ENCODE peak calls at places on chromosomes 6 and 20, in four cellular contexts. U, B, H and Z are unnamed samples.

GRCh38 chr20:20741067-20742045 is 28.9 kb upstream of the RALGAPA2 start:
- DNase-seq in B (no peak), H (no peak), U (peak; percentile 84), Z (no peak)

GRCh38 chr6:54308240-54308639 is at the start of gene TINAG:
- DNase-seq in U (no peak), B (no peak), H (no peak), Z (no peak)

GRCh38 chr6:104559435-104560202 is 300.1 kb downstream of the HACE1 start:
- DNase-seq in H (no peak), U (no peak), B (no peak), Z (no peak)

GRCh38 chr6:161211380-161212035 is 62.4 kb downstream of the AGPAT4 start:
- DNase-seq in B (peak; percentile 20), H (no peak), U (no peak), Z (no peak)

GRCh38 chr20:56362833-56363413 is 4.1 kb downstream of the FAM210B start:
- DNase-seq in H (no peak), B (no peak), U (no peak), Z (no peak)

GRCh38 chr20:44911264-44911921 is 1.5 kb downstream of the PABPC1L start:
- DNase-seq in U (peak; percentile 86), B (peak; percentile 88), H (peak; percentile 36), Z (no peak)

GRCh38 chr6:163340201-163340887 is 74.2 kb upstream of the QKI start:
- DNase-seq in B (no peak), H (no peak), U (no peak), Z (peak; percentile 24)

GRCh38 chr20:39897058-39897457 is 792.0 kb downstream of the MAFB start:
- DNase-seq in H (no peak), U (no peak), B (no peak), Z (no peak)

GRCh38 chr6:68326762-68327161 is 308.3 kb upstream of the ADGRB3 start:
- DNase-seq in U (no peak), H (no peak), B (no peak), Z (no peak)

GRCh38 chr20:58603656-58604184 is 47.4 kb upstream of the STX16 start:
- DNase-seq in H (no peak), B (no peak), U (no peak), Z (no peak)

GRCh38 chr20:49320460-49320859 is 42.6 kb upstream of the ZNFX1 start:
- DNase-seq in U (peak; percentile 57), H (no peak), B (peak; percentile 74), Z (no peak)

GRCh38 chr20:13105864-13106457 is 97.2 kb downstream of the SPTLC3 start:
- DNase-seq in B (peak; percentile 50), U (no peak), H (peak; percentile 14), Z (no peak)

GRCh38 chr20:36098364-36098763 is 56.2 kb upstream of the EPB41L1 start:
- DNase-seq in B (no peak), H (no peak), U (no peak), Z (no peak)

GRCh38 chr6:17439243-17439993 is 46.0 kb downstream of the CAP2 start:
- DNase-seq in H (no peak), U (no peak), B (no peak), Z (no peak)

GRCh38 chr6:166955121-166955864 is 1.1 kb downstream of the RNASET2 start:
- DNase-seq in B (peak; percentile 36), H (peak; percentile 54), U (peak; percentile 34), Z (no peak)

GRCh38 chr6:134634952-134635351 is 314.9 kb downstream of the ALDH8A1 start:
- DNase-seq in H (no peak), B (no peak), U (no peak), Z (no peak)

GRCh38 chr6:10048370-10049297 is 366.2 kb downstream of the TFAP2A start:
- DNase-seq in B (no peak), H (no peak), U (no peak), Z (no peak)

GRCh38 chr20:45518282-45518681 is 2.9 kb upstream of the SPINT3 start:
- DNase-seq in H (no peak), U (peak; percentile 83), B (no peak), Z (no peak)

DNA sequence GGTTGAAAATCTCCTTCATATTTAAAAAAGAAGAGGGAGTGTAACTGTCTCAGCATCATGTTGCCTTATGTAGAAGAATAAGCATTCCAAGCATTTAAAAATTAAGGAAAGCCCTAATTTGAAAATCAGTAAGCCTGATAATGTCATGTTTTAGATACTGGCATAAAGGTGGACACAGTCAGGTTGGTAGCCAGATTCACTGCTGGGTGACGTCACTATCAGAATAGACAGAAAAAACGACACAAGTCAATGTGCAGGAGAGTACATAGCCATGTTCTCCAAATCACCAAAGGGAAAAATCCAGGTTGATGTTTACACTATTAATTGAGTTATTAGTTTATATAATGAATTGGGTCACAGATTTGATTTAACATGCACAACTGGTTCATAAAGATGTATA is 50.8 kb upstream of the POU3F2 start:
- DNase-seq in B (no peak), U (no peak), H (no peak), Z (no peak)
- H3K27me3 ChIP-seq in B (peaks cover 4% of the 10 kb centered on the region), U (no peaks in the 10 kb centered on the region), H (no peaks in the 10 kb centered on the region), Z (peaks cover 23% of the 10 kb centered on the region)

DNA sequence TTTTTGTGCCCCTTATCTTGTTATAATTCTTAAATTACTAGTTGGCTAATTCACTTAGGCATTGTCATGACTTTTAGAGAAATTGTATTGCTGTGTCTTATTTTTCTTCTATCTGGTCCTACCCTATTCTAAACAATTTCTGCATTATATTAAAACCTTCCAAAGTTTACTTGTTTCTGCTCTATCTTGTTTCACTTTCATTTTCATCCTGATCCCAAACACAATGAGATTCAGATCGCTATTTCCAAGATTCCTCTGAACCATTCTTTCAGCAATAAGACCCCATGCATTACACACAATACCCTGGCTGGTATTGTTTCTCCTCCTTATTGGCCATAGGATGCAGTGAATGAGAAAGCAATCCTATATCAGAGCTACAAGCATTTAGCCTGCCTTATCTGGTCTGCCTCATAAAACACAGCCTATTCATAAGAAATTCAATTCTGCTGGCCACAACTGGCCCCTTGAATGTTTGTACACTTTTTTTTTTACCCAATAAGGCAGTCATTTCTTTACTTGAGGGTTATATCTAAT is 69.9 kb upstream of the POU3F2 start:
- DNase-seq in U (no peak), B (no peak), H (no peak), Z (no peak)
- H3K27me3 ChIP-seq in U (no peaks in the 10 kb centered on the region), B (no peaks in the 10 kb centered on the region), H (no peaks in the 10 kb centered on the region), Z (no peaks in the 10 kb centered on the region)

DNA sequence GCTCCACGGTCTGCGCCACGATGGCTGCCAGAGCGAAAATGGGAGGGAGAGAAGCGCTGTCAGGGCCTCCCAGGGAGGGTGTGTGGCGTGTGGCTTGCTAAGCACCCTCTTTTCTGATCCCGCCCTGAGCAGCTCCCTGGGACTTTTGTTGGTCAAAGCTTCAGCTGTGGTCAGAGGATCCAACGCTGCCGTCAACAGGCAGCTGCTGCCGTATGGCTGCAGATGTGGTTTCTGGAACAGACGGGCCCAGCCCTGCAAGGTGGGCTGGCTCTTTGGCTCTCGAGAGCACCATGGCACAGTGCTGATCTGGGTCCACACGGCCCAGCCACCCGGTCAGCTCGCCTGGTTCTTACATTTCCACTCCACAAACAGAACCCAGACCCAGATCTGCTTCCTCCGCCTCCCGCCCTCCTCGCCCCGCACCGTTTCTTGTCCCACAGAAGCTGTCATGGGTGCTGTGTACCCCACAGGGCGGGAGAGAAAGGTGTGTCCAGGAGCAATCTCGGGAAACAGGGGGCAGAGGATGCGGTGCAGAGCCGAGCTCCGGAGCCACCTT is 86.0 kb upstream of the BHLHE23 start:
- DNase-seq in H (no peak), B (no peak), U (no peak), Z (peak; percentile 51)
- H3K27me3 ChIP-seq in H (no peaks in the 10 kb centered on the region), B (peaks cover 13% of the 10 kb centered on the region), U (no peaks in the 10 kb centered on the region), Z (peaks cover 84% of the 10 kb centered on the region)

DNA sequence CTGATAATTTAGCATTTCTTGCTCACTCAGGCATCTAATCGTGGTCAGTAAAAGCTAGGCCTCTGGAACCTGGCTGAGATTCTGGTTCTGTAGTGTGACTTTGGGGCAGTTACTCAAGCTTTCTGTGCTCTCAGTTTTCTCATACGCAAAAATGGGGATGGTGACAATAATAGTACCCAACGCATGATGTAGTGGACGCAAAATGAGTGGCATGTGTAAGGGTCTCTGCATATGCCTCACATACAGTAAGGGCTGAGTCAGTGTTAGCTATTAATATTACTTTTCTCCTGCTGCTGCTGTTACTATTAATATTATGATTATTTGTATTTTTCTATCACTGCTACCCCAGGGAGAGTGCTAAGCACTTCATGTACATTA is 686 bp downstream of the GINS1 start:
- DNase-seq in H (no peak), U (no peak), B (no peak), Z (no peak)
- H3K27me3 ChIP-seq in H (no peaks in the 10 kb centered on the region), U (no peaks in the 10 kb centered on the region), B (no peaks in the 10 kb centered on the region), Z (no peaks in the 10 kb centered on the region)

DNA sequence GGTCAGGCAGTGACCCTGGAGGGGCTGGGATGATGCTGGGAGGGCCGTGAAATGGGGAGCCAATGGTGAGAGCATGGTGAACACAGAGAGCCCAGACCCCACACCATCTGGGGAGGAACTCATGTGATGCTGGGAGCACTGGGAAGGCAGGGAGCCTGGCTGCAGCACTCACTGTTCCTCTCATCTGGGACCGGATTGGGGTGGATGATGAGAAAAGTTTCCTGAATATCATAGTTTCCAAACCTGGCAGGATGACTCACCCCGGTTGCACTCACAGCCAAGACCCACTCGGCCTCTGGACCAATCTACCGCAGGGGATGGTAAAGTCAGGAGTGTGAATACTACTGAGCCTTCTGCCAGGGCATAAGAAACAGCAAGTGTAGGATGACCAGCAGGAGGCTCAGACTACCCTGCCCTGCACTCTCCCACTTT is 21.8 kb downstream of the ULBP1 start:
- DNase-seq in U (no peak), B (no peak), H (no peak), Z (no peak)
- H3K27me3 ChIP-seq in U (peaks cover 26% of the 10 kb centered on the region), B (peaks cover 98% of the 10 kb centered on the region), H (peaks cover 15% of the 10 kb centered on the region), Z (peaks cover 3% of the 10 kb centered on the region)

GRCh38 chr6:920512-920911 is 227.6 kb upstream of the EXOC2 start:
- DNase-seq in B (no peak), U (no peak), H (no peak), Z (no peak)

GRCh38 chr6:921400-921799 is 228.5 kb upstream of the EXOC2 start:
- DNase-seq in B (no peak), H (no peak), U (no peak), Z (no peak)

GRCh38 chr6:917296-917695 is 224.4 kb upstream of the EXOC2 start:
- DNase-seq in B (no peak), H (no peak), U (no peak), Z (no peak)

GRCh38 chr6:917939-918338 is 225.0 kb upstream of the EXOC2 start:
- DNase-seq in H (no peak), B (no peak), U (no peak), Z (no peak)

GRCh38 chr6:919499-919898 is 226.6 kb upstream of the EXOC2 start:
- DNase-seq in B (no peak), U (no peak), H (no peak), Z (no peak)
- H3K27me3 ChIP-seq in B (no peaks in the 10 kb centered on the region), U (no peaks in the 10 kb centered on the region), H (no peaks in the 10 kb centered on the region), Z (no peaks in the 10 kb centered on the region)

GRCh38 chr6:33211666-33212422 is 3.5 kb downstream of the RING1 start:
- DNase-seq in U (no peak), H (no peak), B (peak; percentile 42), Z (peak; percentile 63)

GRCh38 chr6:33215281-33215680 is 7.0 kb downstream of the RING1 start:
- DNase-seq in H (no peak), U (no peak), B (no peak), Z (peak; percentile 33)

GRCh38 chr6:33212857-33213165 is 4.5 kb downstream of the RING1 start:
- DNase-seq in U (no peak), B (no peak), H (no peak), Z (no peak)

GRCh38 chr6:33213989-33214335 is 5.7 kb downstream of the RING1 start:
- DNase-seq in U (no peak), B (no peak), H (no peak), Z (no peak)

GRCh38 chr6:33213166-33213988 is 5.1 kb downstream of the RING1 start:
- DNase-seq in B (peak; percentile 63), H (peak; percentile 24), U (no peak), Z (no peak)
- H3K27me3 ChIP-seq in B (peaks cover 75% of the 10 kb centered on the region), H (no peaks in the 10 kb centered on the region), U (no peaks in the 10 kb centered on the region), Z (no peaks in the 10 kb centered on the region)

GRCh38 chr20:31853481-31853880 is 8.1 kb upstream of the FOXS1 start:
- DNase-seq in B (no peak), U (no peak), H (no peak), Z (peak; percentile 34)
- H3K27me3 ChIP-seq in B (peaks cover 47% of the 10 kb centered on the region), U (no peaks in the 10 kb centered on the region), H (no peaks in the 10 kb centered on the region), Z (no peaks in the 10 kb centered on the region)